ENCODE peak calls at places on chromosome 5, in four cellular contexts. V is NCI-H774, O is HCEC 1CT, Z is non-pigmented ciliary epithelial cell. F is an unnamed sample.

GRCh38 chr5:6910950-6911349 is 197.7 kb downstream of the TENT4A start:
- DNase-seq in O (no peak), Z (no peak), V (no peak), F (no peak)

GRCh38 chr5:177309351-177310191 is 2.1 kb downstream of the MXD3 start:
- DNase-seq in V (peak), Z (peak), O (peak), F (no peak)

GRCh38 chr5:178984145-178985072 is 10.7 kb downstream of the GRM6 start:
- DNase-seq in V (no peak), Z (no peak), O (no peak), F (no peak)

GRCh38 chr5:168608821-168609220 is 29.7 kb upstream of the PANK3 start:
- DNase-seq in O (no peak), V (no peak), Z (no peak), F (no peak)

GRCh38 chr5:61402244-61402823 is 70.3 kb downstream of the ZSWIM6 start:
- DNase-seq in V (no peak), Z (no peak), O (no peak), F (no peak)

GRCh38 chr5:171806976-171807823 is 21.6 kb downstream of the SMIM23 start:
- DNase-seq in V (peak), Z (no peak), O (no peak), F (no peak)

GRCh38 chr5:169886033-169886432 is 94.3 kb downstream of the INSYN2B start:
- DNase-seq in V (no peak), O (no peak), Z (no peak), F (no peak)

GRCh38 chr5:4720831-4721230 is 419.3 kb upstream of the ADAMTS16 start:
- DNase-seq in O (no peak), Z (no peak), V (no peak), F (no peak)

GRCh38 chr5:116097301-116097700 is 12.5 kb downstream of the COMMD10 start:
- DNase-seq in V (no peak), Z (no peak), O (no peak), F (no peak)

GRCh38 chr5:158511454-158511853 is 588.3 kb downstream of the EBF1 start:
- DNase-seq in Z (no peak), O (no peak), V (no peak), F (no peak)

GRCh38 chr5:157562111-157562581 is 13.4 kb downstream of the ADAM19 start:
- DNase-seq in V (no peak), O (no peak), Z (no peak), F (no peak)

GRCh38 chr5:172150514-172151425 is 37.3 kb downstream of the STK10 start:
- DNase-seq in O (no peak), Z (no peak), V (no peak), F (no peak)

GRCh38 chr5:40347981-40348725 is 331.6 kb upstream of the PTGER4 start:
- DNase-seq in V (no peak), Z (no peak), O (no peak), F (no peak)

GRCh38 chr5:73638344-73639095 is 12.5 kb downstream of the ARHGEF28 start:
- DNase-seq in Z (peak), O (peak), V (no peak), F (peak)

GRCh38 chr5:140051950-140052349 is 8.9 kb upstream of the NRG2 start:
- DNase-seq in O (no peak), Z (no peak), V (no peak), F (no peak)

GRCh38 chr5:141485305-141486055 is 650 bp downstream of the PCDHGC4 start:
- DNase-seq in Z (no peak), O (no peak), V (no peak), F (no peak)

GRCh38 chr5:16265141-16265540 is 85.5 kb upstream of the MARCHF11 start:
- DNase-seq in O (peak), Z (no peak), V (no peak), F (no peak)

GRCh38 chr5:151230048-151230680 is 6.3 kb upstream of the CCDC69 start:
- DNase-seq in Z (no peak), O (no peak), V (no peak), F (no peak)

GRCh38 chr5:82719368-82719767 is 357.8 kb downstream of the TMEM167A start:
- DNase-seq in O (no peak), V (no peak), Z (no peak), F (no peak)

GRCh38 chr5:102767864-102768263 is 12.8 kb downstream of the PAM start:
- DNase-seq in Z (no peak), O (no peak), V (no peak), F (no peak)

GRCh38 chr5:137091473-137091872 is 407.7 kb downstream of the SPOCK1 start:
- DNase-seq in Z (no peak), O (no peak), V (no peak), F (no peak)

GRCh38 chr5:132526974-132527564 is 16.3 kb downstream of the IL5 start:
- DNase-seq in Z (no peak), O (no peak), V (no peak), F (no peak)

GRCh38 chr5:98775962-98776687 is 2.7 kb downstream of the RGMB start:
- DNase-seq in O (peak), V (no peak), Z (no peak), F (peak)

GRCh38 chr5:132500244-132500930 is 9.8 kb upstream of the IRF1 start:
- DNase-seq in O (no peak), Z (no peak), V (no peak), F (no peak)

F was measured in AG04449.